ENCODE peak calls at places on chromosomes 4 and X, in five cellular contexts. Q is ecto neural progenitor cell; W is stimulated activated naive B cell treated with anti-CD40 and anti-IgM and Interleukin-4, amounts not matched to agents 10 μg/mL and 1 μg/mL and 100 μg/mL, for 72 hours; T is PC-3; X is GM12864. H is an unnamed sample.

GRCh38 chr4:106301393-106302084 is 14.5 kb downstream of the TBCK start:
- DNase-seq in W (no peak), Q (no peak), X (no peak), T (no peak), H (no peak)

GRCh38 chr4:146165840-146166239 is 9.7 kb upstream of the LSM6 start:
- DNase-seq in X (no peak), Q (no peak), W (no peak), T (peak), H (peak)

GRCh38 chr4:106497271-106497670 is 128.7 kb upstream of the GIMD1 start:
- DNase-seq in Q (no peak), X (no peak), T (no peak), W (no peak), H (no peak)

GRCh38 chrX:123830309-123830708 is 29.5 kb upstream of the XIAP start:
- DNase-seq in T (no peak), X (peak), Q (no peak), W (peak), H (peak)

GRCh38 chrX:134907302-134907701 is 83.5 kb upstream of the SMIM10 start:
- DNase-seq in T (no peak), W (no peak), X (no peak), Q (no peak), H (no peak)

GRCh38 chrX:154457491-154458115 is 478 bp upstream of the PLXNA3 start:
- DNase-seq in T (peak), Q (no peak), W (peak), X (no peak), H (peak)

GRCh38 chr4:8101796-8102355 is 56.7 kb downstream of the ABLIM2 start:
- DNase-seq in X (no peak), Q (no peak), T (no peak), W (no peak), H (no peak)

GRCh38 chr4:93066746-93067145 is 761.8 kb upstream of the ATOH1 start:
- DNase-seq in Q (no peak), T (peak), X (no peak), W (no peak), H (peak)

GRCh38 chr4:175509320-175509719 is 302.7 kb downstream of the GPM6A start:
- DNase-seq in T (peak), X (no peak), Q (no peak), W (no peak), H (no peak)

GRCh38 chr4:5972571-5972970 is 45.7 kb downstream of the C4orf50 start:
- DNase-seq in Q (peak), W (no peak), T (no peak), X (no peak), H (no peak)

GRCh38 chrX:129780441-129781105 is 824 bp downstream of the SASH3 start:
- DNase-seq in T (no peak), Q (no peak), W (no peak), X (no peak), H (no peak)